ENCODE peak calls at places on chromosomes 16 and 17, in eight cellular contexts. H is fibroblast of lung, W is pancreas, Y is Peyer's patch, T is endodermal cell, X is heart left ventricle, L is transverse colon, G is cardiac muscle cell. N is an unnamed sample. For H3K4me1, the result is how much of the 10 kb centered on the place peaks cover.

GRCh38 chr16:1318268-1318545 is 8.8 kb downstream of the UBE2I start:
- DNase-seq in H (no peak), W (no peak), Y (no peak), T (no peak), X (no peak), L (no peak), G (no peak), N (no peak)

GRCh38 chr16:67013238-67013822 is 15.6 kb upstream of the CBFB start:
- DNase-seq in H (no peak), W (peak), Y (no peak), T (peak), X (peak), L (no peak), G (no peak), N (no peak)

GRCh38 chr16:3216263-3216640 is 18.7 kb downstream of the ZNF200 start:
- DNase-seq in H (no peak), W (no peak), Y (no peak), T (no peak), X (no peak), L (no peak), G (no peak), N (no peak)

GRCh38 chr17:47279062-47279801 is 25.6 kb downstream of the ITGB3 start:
- DNase-seq in H (peak), W (no peak), Y (no peak), T (peak), X (peak), L (peak), G (peak), N (peak)

GRCh38 chr17:3615160-3615870 is 6.1 kb upstream of the TRPV1 start:
- DNase-seq in H (no peak), W (no peak), Y (no peak), T (no peak), X (no peak), L (no peak), G (no peak), N (no peak)

GRCh38 chr16:4402439-4403132 is 13.8 kb downstream of the CORO7 start:
- DNase-seq in H (peak), W (peak), Y (peak), T (peak), X (peak), L (peak), G (peak), N (peak)

GRCh38 chr17:22266231-22266630 is 573.9 kb downstream of the KCNJ18 start:
- DNase-seq in H (no peak), W (no peak), Y (no peak), T (no peak), X (no peak), L (no peak), G (no peak), N (no peak)

GRCh38 chr17:17538417-17539391 is 42.5 kb upstream of the RASD1 start:
- DNase-seq in H (peak), W (peak), Y (no peak), T (no peak), X (no peak), L (peak), G (peak), N (no peak)

GRCh38 chr16:29307598-29308507 is 98.7 kb downstream of the NPIPB11 start:
- DNase-seq in H (peak), W (peak), Y (no peak), T (no peak), X (no peak), L (no peak), G (no peak), N (no peak)

GRCh38 chr16:12458591-12459400 is 344.9 kb downstream of the CPPED1 start:
- DNase-seq in H (no peak), W (no peak), Y (no peak), T (no peak), X (peak), L (peak), G (no peak), N (peak)

GRCh38 chr17:52106638-52107261 is 51.8 kb downstream of the CA10 start:
- DNase-seq in H (peak), W (no peak), Y (no peak), T (peak), X (no peak), L (peak), G (peak), N (no peak)

GRCh38 chr16:23509763-23510153 is 536 bp downstream of the GGA2 start:
- DNase-seq in H (peak), W (no peak), Y (peak), T (peak), X (peak), L (no peak), G (peak), N (no peak)

GRCh38 chr17:73420897-73421296 is 109.1 kb upstream of the CDC42EP4 start:
- DNase-seq in H (peak), W (no peak), Y (no peak), T (peak), X (no peak), L (no peak), G (no peak), N (no peak)

GRCh38 chr17:4988168-4988567 is 693 bp upstream of the CAMTA2 start:
- DNase-seq in H (no peak), W (no peak), Y (no peak), T (no peak), X (no peak), L (no peak), G (no peak), N (peak)

GRCh38 chr16:58001781-58002410 is 689 bp downstream of the USB1 start:
- DNase-seq in H (no peak), W (peak), Y (no peak), T (no peak), X (no peak), L (no peak), G (no peak), N (no peak)

GRCh38 chr17:58344047-58344790 is 7.8 kb downstream of the SUPT4H1 start:
- DNase-seq in H (no peak), W (peak), Y (peak), T (peak), X (no peak), L (peak), G (no peak), N (no peak)

GRCh38 chr17:58345500-58345899 is 6.5 kb downstream of the SUPT4H1 start:
- DNase-seq in H (no peak), W (peak), Y (no peak), T (no peak), X (no peak), L (no peak), G (no peak), N (no peak)

GRCh38 chr17:58344791-58345157 is 7.2 kb downstream of the SUPT4H1 start:
- DNase-seq in H (no peak), W (peak), Y (no peak), T (peak), X (no peak), L (no peak), G (no peak), N (no peak)

GRCh38 chr17:58341861-58342475 is 10.0 kb downstream of the SUPT4H1 start:
- DNase-seq in H (no peak), W (peak), Y (no peak), T (no peak), X (no peak), L (no peak), G (no peak), N (no peak)

GRCh38 chr17:58343131-58343530 is 8.9 kb downstream of the SUPT4H1 start:
- DNase-seq in H (no peak), W (peak), Y (no peak), T (no peak), X (no peak), L (no peak), G (no peak), N (no peak)
- H3K4me1 ChIP-seq in H (under half), W (under half), Y (under half), T (under half), X (half or more), L (under half), G (under half), N (under half)

DNA sequence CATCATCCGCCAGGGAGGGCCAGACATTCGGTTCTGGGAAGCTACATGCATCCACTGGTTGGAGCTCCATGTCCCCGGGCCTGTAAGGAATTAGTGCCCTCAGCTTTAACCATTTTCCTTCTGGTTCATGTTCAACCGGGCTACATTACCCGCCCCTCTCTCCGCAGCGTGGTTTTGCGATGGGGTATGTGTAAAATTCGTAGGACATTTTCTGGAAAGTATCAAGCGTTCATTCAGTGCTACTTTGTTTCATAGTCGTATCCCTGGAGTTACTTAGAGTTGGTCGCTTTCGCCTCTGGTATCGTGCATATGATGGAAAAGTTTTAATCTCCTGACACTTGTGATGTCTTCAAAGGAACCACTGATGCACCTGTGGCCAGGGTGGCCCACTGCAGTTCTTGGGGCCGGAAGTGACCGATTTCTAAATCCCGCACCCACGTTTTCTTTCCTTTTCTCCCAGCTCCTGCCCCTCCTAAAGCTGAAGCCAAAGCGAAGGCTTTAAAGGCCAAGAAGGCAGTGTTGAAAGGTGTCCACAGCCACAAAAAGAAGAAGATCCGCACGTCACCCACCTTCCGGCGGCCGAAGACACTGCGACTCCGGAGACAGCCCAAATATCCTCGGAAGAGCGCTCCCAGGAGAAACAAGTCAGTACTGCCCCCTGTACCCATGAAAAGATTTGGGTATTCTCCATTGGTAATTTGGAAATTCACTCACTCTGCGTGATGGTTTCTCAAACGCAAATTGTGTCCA is 637 bp downstream of the RPL23A start:
- DNase-seq in H (no peak), W (no peak), Y (no peak), T (no peak), X (no peak), L (no peak), G (no peak), N (no peak)
- TF ChIP-seq CTCF in H (no peak), W (no peak), Y (no peak), T (peak), X (no peak), L (peak), G (peak), N (no peak)

DNA sequence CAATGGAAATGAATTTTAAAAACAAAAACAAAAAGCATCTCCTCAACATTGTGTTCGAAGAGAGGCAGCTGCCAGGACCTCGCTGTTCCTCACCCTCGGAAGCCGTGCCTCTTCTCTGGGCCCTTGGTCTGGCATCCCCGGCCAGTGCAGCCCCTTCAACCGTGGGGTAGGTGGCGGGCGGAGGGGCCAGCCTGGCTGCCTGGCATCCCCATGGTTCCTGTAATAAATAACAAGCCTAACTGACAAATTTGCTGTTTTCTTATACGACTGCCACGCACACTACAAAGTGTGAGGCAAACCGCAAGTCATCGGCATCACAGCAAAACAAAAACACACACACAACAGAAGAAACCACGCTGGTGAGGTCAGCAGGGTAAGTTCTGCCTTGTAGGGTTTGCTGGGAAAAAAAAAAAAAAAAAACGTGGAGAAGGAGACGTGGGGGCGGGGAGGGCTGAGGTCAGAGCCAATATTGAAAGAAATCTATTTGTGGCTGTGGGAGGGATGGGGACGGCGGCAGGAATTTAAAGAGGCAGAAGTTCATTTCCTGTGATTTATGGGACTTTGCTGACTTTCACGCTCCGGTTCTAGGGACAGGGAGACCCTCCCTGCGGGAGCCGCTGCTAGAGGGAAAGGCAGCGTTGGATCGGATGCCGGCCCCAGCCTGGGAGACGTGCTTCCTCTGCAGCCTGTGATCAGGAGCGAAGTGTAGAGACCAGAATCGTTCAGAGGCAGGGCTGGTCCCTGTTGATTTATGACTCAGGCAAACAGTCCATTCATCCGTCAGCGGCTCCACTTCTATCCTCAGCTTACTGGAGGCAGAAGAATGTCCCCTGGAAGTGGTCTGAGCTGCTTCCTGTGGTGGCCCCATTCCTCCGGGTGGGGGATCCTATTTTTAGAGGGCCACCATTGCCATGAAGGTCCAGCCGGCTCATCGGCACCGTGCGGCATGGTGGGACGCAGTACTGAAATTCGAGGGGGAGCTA is 162.8 kb downstream of the FOXL1 start:
- DNase-seq in H (peak), W (no peak), Y (peak), T (peak), X (peak), L (no peak), G (peak), N (peak)
- H3K27ac ChIP-seq in H (peak), W (no peak), Y (no peak), T (peak), X (peak), L (peak), G (peak), N (peak)

GRCh38 chr16:81696136-81696958 is 82.7 kb upstream of the PLCG2 start:
- DNase-seq in H (no peak), W (peak), Y (no peak), T (no peak), X (no peak), L (no peak), G (peak), N (no peak)

GRCh38 chr16:81696959-81697293 is 82.2 kb upstream of the PLCG2 start:
- DNase-seq in H (no peak), W (no peak), Y (no peak), T (no peak), X (no peak), L (no peak), G (no peak), N (no peak)

GRCh38 chr16:81697321-81697885 is 81.7 kb upstream of the PLCG2 start:
- DNase-seq in H (peak), W (peak), Y (peak), T (peak), X (peak), L (peak), G (peak), N (peak)

GRCh38 chr16:81699596-81699995 is 79.5 kb upstream of the PLCG2 start:
- DNase-seq in H (no peak), W (no peak), Y (no peak), T (no peak), X (no peak), L (no peak), G (no peak), N (no peak)

DNA sequence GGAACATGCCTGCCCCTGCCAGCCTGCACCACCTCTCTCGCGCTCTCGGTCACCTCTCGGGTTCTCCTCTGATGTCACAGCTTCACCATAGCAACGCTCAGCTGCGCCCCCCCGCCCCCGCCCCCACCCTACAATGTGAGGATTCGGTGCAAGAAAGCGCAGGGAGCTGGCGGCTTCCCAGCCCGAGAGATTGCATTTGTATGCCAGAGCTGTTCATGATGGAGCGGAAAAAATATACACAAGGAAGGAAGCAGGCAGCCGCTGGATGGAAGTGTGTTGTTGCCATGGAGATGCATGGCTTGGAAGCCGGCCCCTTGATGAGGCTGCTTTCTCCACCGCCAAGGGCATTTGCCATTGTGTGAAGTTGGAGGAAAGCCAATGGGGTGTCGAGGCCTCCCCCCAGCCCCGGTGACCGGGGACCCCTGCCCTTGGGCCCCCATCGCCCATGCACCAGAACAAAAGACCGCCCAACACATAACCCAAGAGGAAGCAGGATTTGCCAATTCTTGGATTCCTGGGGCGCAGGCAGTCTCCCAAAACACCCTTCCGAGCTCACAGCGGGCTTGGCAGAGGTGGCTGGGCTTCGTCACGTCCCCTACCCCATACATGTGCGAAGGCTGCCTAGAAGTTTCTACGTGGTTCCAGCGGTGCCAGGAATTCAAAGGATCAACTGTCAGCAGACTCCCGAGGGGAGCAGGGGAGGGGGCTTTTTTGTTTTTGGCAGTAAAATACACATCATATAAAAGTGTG is 81.0 kb upstream of the PLCG2 start:
- DNase-seq in H (peak), W (no peak), Y (no peak), T (no peak), X (peak), L (no peak), G (no peak), N (no peak)
- H3K4me1 ChIP-seq in H (under half), W (under half), Y (under half), T (under half), X (under half), L (under half), G (under half), N (under half)

DNA sequence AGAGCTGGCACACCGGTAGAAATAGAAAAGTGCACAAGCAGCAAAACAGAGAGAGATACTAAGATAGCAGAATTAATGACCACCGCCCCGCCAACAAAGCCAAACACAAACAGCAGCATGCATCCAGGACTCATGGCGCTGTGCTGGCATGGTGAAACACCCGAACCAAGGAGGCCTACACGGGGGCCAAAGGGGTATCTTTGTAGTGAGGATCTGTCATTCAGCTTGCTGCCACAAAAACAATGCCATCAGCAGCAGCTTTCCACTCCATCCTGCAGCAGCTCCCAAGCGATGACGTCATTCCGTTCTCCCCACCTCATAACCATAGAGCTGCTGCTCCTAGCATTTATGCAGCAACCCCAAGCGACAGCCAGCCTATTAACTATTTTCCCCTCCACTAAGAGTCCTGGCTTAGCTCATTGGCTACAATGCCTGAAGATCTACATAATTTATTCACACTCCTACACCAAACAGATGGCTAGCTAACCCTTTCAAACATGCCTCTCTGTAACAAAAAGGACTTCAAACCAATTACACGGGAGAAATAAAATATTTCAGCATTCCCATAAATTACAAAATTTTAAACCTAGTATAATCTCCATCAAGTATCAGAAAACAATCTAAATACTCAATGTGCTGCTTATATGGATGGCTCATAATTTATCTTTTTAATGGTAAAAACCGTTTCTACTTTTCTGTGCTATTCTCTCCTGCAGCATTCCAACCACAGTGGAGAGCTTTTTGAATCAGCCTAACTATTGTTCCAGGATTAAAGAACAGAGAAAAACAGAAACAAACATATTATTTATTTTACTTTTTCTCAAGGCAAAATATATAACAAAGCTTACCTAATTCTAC is 73.9 kb downstream of the SPAG9 start:
- DNase-seq in H (peak), W (no peak), Y (no peak), T (peak), X (peak), L (peak), G (peak), N (peak)
- TF ChIP-seq CTCF in H (no peak), W (no peak), Y (no peak), T (no peak), X (no peak), L (no peak), G (no peak), N (no peak)

DNA sequence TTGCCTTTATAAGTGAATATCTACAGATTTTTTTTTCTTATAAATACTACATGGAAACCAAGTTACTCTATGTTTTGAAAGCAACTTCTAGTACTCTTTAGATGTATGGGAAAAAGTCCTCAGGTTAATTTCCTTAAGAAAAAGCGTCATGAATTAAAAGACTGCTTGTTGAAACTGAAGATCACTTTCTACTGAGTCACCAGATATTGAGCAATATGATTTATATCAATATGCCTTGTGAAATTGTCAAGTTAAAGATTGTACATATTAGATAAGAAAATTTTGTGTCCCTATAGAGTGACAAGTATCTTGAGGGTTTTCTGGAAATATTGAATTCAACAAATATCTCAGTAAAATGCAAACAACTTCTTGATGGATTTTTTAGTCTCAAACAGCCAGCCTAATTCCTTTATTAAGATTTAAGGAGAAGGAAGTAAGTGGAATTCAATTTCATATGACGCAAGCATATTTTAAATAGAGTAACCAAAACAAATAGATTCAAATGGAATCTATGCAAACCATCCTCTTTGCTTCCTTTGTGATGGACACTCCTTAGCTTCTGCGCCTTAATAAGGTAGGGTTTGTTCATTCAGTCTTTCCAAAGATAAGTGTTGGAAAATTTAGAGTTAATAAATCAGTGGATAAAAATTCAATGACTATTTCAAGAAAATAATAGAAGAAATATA is 16.6 kb downstream of the KRT12 start:
- DNase-seq in H (no peak), W (no peak), Y (no peak), T (no peak), X (no peak), L (no peak), G (no peak), N (no peak)
- H3K27ac ChIP-seq in H (no peak), W (no peak), Y (no peak), T (no peak), X (no peak), L (no peak), G (no peak), N (no peak)

N was measured in left ventricle myocardium inferior.